ENCODE peak calls at places on chromosomes 3 and 15, in nine cellular contexts. O is GM23338, Y is heart right ventricle, U is GM12865, I is choroid plexus epithelial cell, W is SK-N-SH, H is neural progenitor cell, C is astrocyte, M is upper lobe of right lung. P is an unnamed sample.

GRCh38 chr3:170090601-170090981 is 52.8 kb downstream of the GPR160 start:
- DNase-seq in H (no peak), M (no peak), O (no peak), W (no peak), U (no peak), Y (no peak), I (peak), C (no peak), P (no peak)

GRCh38 chr15:32855942-32856341 is 138.1 kb downstream of the GREM1 start:
- DNase-seq in W (no peak), M (no peak), Y (peak), U (no peak), H (no peak), I (peak), O (peak), C (peak), P (peak)

GRCh38 chr15:38299216-38299615 is 46.6 kb downstream of the SPRED1 start:
- DNase-seq in I (peak), H (no peak), M (no peak), U (no peak), C (peak), W (no peak), O (no peak), Y (no peak), P (no peak)

GRCh38 chr3:194720048-194720447 is 34.4 kb downstream of the FAM43A start:
- DNase-seq in Y (no peak), O (no peak), U (no peak), M (no peak), C (no peak), H (no peak), I (no peak), W (no peak), P (no peak)

GRCh38 chr3:11556851-11557644 is 86.7 kb downstream of the VGLL4 start:
- DNase-seq in C (peak), O (no peak), H (no peak), M (peak), I (peak), U (no peak), Y (peak), W (no peak), P (no peak)

GRCh38 chr15:66080791-66081475 is 172.6 kb downstream of the MEGF11 start:
- DNase-seq in W (peak), H (peak), M (peak), U (no peak), I (peak), C (peak), O (peak), Y (no peak), P (peak)

GRCh38 chr3:175146258-175146657 is 287.1 kb downstream of the NAALADL2 start:
- DNase-seq in C (no peak), W (no peak), M (no peak), U (no peak), Y (no peak), O (no peak), H (no peak), I (peak), P (no peak)

GRCh38 chr3:111336511-111336910 is 205.5 kb upstream of the CD96 start:
- DNase-seq in M (no peak), W (peak), U (no peak), Y (no peak), C (peak), H (no peak), I (no peak), O (no peak), P (no peak)

GRCh38 chr15:75650908-75651809 is 3.4 kb downstream of the SNX33 start:
- DNase-seq in Y (peak), M (no peak), O (no peak), W (no peak), I (no peak), H (no peak), U (no peak), C (no peak), P (no peak)

GRCh38 chr3:14358426-14359211 is 43.8 kb upstream of the SLC6A6 start:
- DNase-seq in W (no peak), I (peak), H (peak), Y (peak), U (no peak), M (no peak), C (peak), O (peak), P (no peak)

GRCh38 chr15:60735559-60736047 is 256.7 kb upstream of the ICE2 start:
- DNase-seq in U (no peak), O (no peak), C (no peak), M (no peak), I (no peak), H (no peak), Y (no peak), W (no peak), P (no peak)

GRCh38 chr15:33278816-33279612 is 31.8 kb upstream of the RYR3 start:
- DNase-seq in U (no peak), C (peak), H (no peak), I (peak), O (peak), W (no peak), M (no peak), Y (no peak), P (peak)

GRCh38 chr3:64650096-64650622 is 37.6 kb downstream of the ADAMTS9 start:
- DNase-seq in C (no peak), I (no peak), Y (no peak), U (no peak), W (no peak), H (no peak), O (no peak), M (no peak), P (no peak)

GRCh38 chr3:27326949-27327582 is 42.1 kb downstream of the NEK10 start:
- DNase-seq in W (no peak), Y (no peak), U (no peak), O (no peak), H (no peak), M (no peak), I (no peak), C (no peak), P (no peak)

GRCh38 chr3:149848238-149848637 is 35.2 kb downstream of the RNF13 start:
- DNase-seq in C (no peak), W (no peak), O (no peak), U (no peak), M (no peak), I (no peak), Y (no peak), H (no peak), P (no peak)

GRCh38 chr3:98022978-98023820 is 11.9 kb downstream of the GABRR3 start:
- DNase-seq in O (peak), I (peak), H (peak), M (peak), Y (peak), C (peak), W (peak), U (peak), P (no peak)

GRCh38 chr15:57767526-57767925 is 61.0 kb downstream of the POLR2M start:
- DNase-seq in I (no peak), U (no peak), W (no peak), M (no peak), Y (no peak), O (no peak), C (no peak), H (no peak), P (no peak)

GRCh38 chr15:57324944-57325679 is 51.2 kb upstream of the CGNL1 start:
- DNase-seq in C (no peak), U (no peak), W (no peak), H (no peak), Y (no peak), O (no peak), M (no peak), I (no peak), P (no peak)

GRCh38 chr3:26145769-26146168 is 355.9 kb downstream of the OXSM start:
- DNase-seq in C (no peak), H (no peak), M (no peak), I (no peak), W (no peak), Y (no peak), U (no peak), O (no peak), P (no peak)

GRCh38 chr3:53891500-53892334 is at the start of gene SELENOK:
- DNase-seq in C (peak), O (peak), M (peak), U (peak), H (peak), Y (peak), I (peak), W (peak), P (peak)

GRCh38 chr3:73072634-73073033 is 11.2 kb downstream of the EBLN2 start:
- DNase-seq in W (no peak), U (no peak), H (no peak), O (no peak), M (no peak), C (no peak), I (peak), Y (no peak), P (no peak)

GRCh38 chr3:71088019-71088711 is 495.4 kb downstream of the FOXP1 start:
- DNase-seq in W (no peak), U (no peak), C (no peak), I (no peak), Y (no peak), M (no peak), H (no peak), O (no peak), P (no peak)

GRCh38 chr3:4883011-4883410 is 96.2 kb upstream of the BHLHE40 start:
- DNase-seq in H (no peak), C (no peak), Y (no peak), U (no peak), I (no peak), O (no peak), W (no peak), M (no peak), P (no peak)

GRCh38 chr3:159804726-159805410 is 183.8 kb upstream of the IL12A start:
- DNase-seq in I (peak), M (no peak), O (peak), H (peak), C (peak), U (peak), Y (peak), W (peak), P (peak)

GRCh38 chr15:47374222-47374621 is 343.1 kb upstream of the SEMA6D start:
- DNase-seq in C (no peak), I (peak), O (peak), Y (no peak), W (no peak), H (no peak), M (no peak), U (no peak), P (no peak)

GRCh38 chr3:135989247-135989646 is 23.7 kb downstream of the PPP2R3A start:
- DNase-seq in W (no peak), M (no peak), O (no peak), I (no peak), C (peak), H (no peak), Y (no peak), U (no peak), P (no peak)

GRCh38 chr3:155948476-155948875 is 78.0 kb downstream of the GMPS start:
- DNase-seq in I (peak), M (no peak), U (no peak), O (no peak), Y (no peak), W (no peak), H (no peak), C (no peak), P (no peak)

GRCh38 chr3:117531078-117531477 is 821.5 kb downstream of the TUSC7 start:
- DNase-seq in U (no peak), H (no peak), W (peak), C (peak), M (no peak), O (no peak), Y (no peak), I (no peak), P (no peak)

GRCh38 chr15:94162946-94163345 is 68.4 kb upstream of the MCTP2 start:
- DNase-seq in W (no peak), C (no peak), Y (no peak), U (no peak), I (no peak), O (no peak), H (no peak), M (no peak), P (no peak)
- TF ChIP-seq CTCF in W (no peak), C (no peak), Y (no peak), U (no peak), I (no peak), O (no peak), H (no peak), M (no peak), P (no peak)

GRCh38 chr15:100944237-100944875 is 25.2 kb downstream of the LRRK1 start:
- DNase-seq in M (no peak), Y (no peak), U (peak), C (no peak), O (no peak), I (no peak), H (no peak), W (no peak), P (no peak)
- H3K4me3 ChIP-seq in M (no peak), Y (no peak), U (no peak), C (no peak), O (no peak), I (no peak), H (no peak), W (no peak), P (no peak)

DNA sequence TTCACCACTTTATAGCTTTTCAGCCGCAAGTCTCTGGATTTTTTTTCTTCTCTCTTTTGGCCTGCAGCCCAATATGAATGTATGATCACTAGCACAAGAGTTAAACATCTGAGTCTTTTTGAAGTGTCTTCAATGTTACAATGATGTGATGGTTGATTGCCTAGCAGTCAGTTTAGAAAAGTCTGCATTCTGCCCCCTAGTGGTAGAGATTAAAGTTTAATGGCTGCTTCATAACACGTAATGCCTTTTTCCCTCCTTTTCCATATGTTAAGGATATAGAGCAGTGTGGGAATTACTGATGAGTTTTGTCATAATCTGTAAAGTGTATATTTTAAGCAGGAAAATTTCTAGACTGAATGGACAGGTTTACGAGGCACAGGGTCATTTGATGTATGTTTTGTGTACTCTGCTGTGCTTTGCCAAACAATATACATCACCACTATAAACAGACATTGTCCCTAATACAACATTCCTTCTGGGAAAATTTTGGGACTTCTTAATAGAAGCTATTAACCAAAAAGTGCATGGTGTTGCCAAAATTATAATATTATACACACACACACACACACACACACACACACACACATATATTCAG is 1038.5 kb upstream of the NR2F2 start:
- DNase-seq in Y (no peak), W (peak), M (no peak), H (peak), O (peak), C (no peak), I (peak), U (peak), P (peak)
- TF ChIP-seq CTCF in Y (peak), W (peak), M (peak), H (peak), O (peak), C (peak), I (peak), U (peak), P (peak)

GRCh38 chr15:85651551-85651950 is 143.2 kb downstream of the KLHL25 start:
- DNase-seq in C (no peak), H (no peak), O (no peak), W (no peak), M (no peak), Y (no peak), U (no peak), I (no peak), P (no peak)

GRCh38 chr15:85652457-85652856 is 142.3 kb downstream of the KLHL25 start:
- DNase-seq in C (no peak), W (peak), U (no peak), O (no peak), Y (no peak), H (no peak), I (no peak), M (no peak), P (no peak)

GRCh38 chr15:85646538-85647091 is 148.1 kb downstream of the KLHL25 start:
- DNase-seq in W (peak), I (peak), H (no peak), Y (no peak), M (no peak), O (no peak), U (peak), C (peak), P (peak)

DNA sequence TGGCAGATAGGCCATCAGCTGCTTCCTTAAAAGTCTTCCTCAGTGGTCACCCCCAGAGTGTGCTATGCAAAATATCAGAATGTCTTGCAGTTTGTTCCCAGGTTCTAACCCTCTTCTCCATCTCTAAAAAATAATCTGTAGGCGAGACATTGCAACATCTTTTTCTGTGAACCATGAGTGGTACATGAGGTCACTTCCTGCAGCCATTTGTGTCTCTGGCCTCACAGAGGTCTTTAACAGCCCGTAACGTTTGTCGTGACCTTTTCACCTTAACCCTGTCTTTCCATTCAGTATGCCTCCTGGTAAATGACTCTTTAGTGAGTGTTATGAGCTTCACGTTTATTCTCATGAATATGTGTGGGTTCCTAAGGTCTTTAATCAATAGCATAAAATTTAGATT is 145.4 kb downstream of the KLHL25 start:
- DNase-seq in I (peak), W (no peak), C (peak), O (no peak), M (no peak), U (no peak), H (no peak), Y (peak), P (peak)
- H3K4me3 ChIP-seq in I (no peak), W (no peak), C (no peak), O (no peak), M (no peak), U (no peak), H (no peak), Y (no peak), P (no peak)

GRCh38 chr3:46496745-46497555 is 826 bp upstream of the RTP3 start:
- DNase-seq in M (no peak), U (peak), Y (no peak), H (peak), W (no peak), O (peak), C (no peak), I (peak), P (no peak)
- TF ChIP-seq CTCF in M (peak), U (peak), Y (no peak), H (peak), W (peak), O (peak), C (peak), I (peak), P (peak)

GRCh38 chr15:68299436-68299835 is 21.9 kb downstream of the FEM1B start:
- DNase-seq in H (no peak), M (no peak), W (no peak), Y (peak), C (no peak), I (no peak), U (no peak), O (no peak), P (no peak)
- H3K4me3 ChIP-seq in H (no peak), M (peak), W (no peak), Y (peak), C (no peak), I (no peak), U (peak), O (no peak), P (no peak)

DNA sequence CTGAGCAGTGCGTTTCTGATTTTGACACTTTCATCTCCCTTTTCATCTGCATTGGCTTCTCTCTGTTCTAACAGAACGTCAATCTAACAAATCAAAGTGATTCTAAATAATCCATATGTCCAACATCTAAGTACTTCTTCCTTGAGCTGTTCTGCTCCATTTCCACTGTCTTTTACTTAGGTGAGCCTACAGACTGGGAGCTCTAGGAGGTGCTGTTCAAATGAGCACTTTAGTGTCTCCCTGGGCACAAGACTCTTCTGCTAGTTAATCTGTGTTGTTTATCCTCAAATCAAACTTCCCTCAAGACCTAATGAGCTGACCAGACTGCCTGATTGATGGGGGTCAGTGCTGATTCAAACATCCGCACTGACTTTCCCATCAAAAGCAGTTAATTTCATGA is 408.1 kb downstream of the WDR72 start:
- DNase-seq in M (no peak), H (no peak), O (no peak), C (no peak), I (no peak), Y (no peak), U (no peak), W (no peak), P (no peak)
- TF ChIP-seq CTCF in M (no peak), H (peak), O (no peak), C (no peak), I (no peak), Y (no peak), U (no peak), W (no peak), P (no peak)